ENCODE peak calls at places on chromosomes 16 and 17, in ten cellular contexts. R is heart right ventricle, P is left ventricle myocardium inferior, G is tibial nerve, Q is PC-3, I is lung, T is ovary, K is PC-9, Z is A549, V is IMR-90. L is an unnamed sample.

GRCh38 chr17:47785538-47786123 is 36.0 kb downstream of the OSBPL7 start:
- DNase-seq in R (no peak), K (no peak), T (no peak), Z (no peak), I (no peak), Q (peak; percentile 47), G (no peak), P (no peak), V (peak; percentile 16), L (no peak)

GRCh38 chr17:51585514-51586104 is 325.3 kb downstream of the UTP18 start:
- DNase-seq in K (peak; percentile 1), Q (peak; percentile 74), T (no peak), R (no peak), V (no peak), Z (peak; percentile 40), I (no peak), P (no peak), G (no peak), L (no peak)

GRCh38 chr16:3131755-3132377 is 3.0 kb upstream of the ZNF213 start:
- DNase-seq in V (peak; percentile 35), G (no peak), K (peak; percentile 61), Z (peak; percentile 70), P (no peak), I (no peak), Q (peak; percentile 44), R (no peak), T (no peak), L (no peak)

GRCh38 chr16:68086336-68086821 is 1.2 kb downstream of the NFATC3 start:
- DNase-seq in Z (peak; percentile 49), V (peak; percentile 59), R (no peak), G (no peak), Q (peak; percentile 35), T (no peak), K (no peak), P (no peak), I (no peak), L (no peak)

GRCh38 chr17:50108556-50108955 is 13.4 kb downstream of the PDK2 start:
- DNase-seq in K (no peak), Z (no peak), I (no peak), Q (no peak), V (no peak), P (no peak), G (no peak), R (no peak), T (no peak), L (no peak)

GRCh38 chr16:4882633-4883285 is 35.5 kb downstream of the UBN1 start:
- DNase-seq in R (no peak), P (no peak), Z (no peak), K (peak; percentile 93), I (peak; percentile 83), G (no peak), V (peak; percentile 80), T (no peak), Q (peak; percentile 94), L (no peak)

GRCh38 chr17:73758245-73758644 is 114.0 kb upstream of the SDK2 start:
- DNase-seq in R (no peak), P (no peak), T (no peak), Z (no peak), V (no peak), Q (no peak), G (no peak), K (no peak), I (no peak), L (no peak)

GRCh38 chr17:58316260-58316960 is 12.2 kb downstream of the TSPOAP1 start:
- DNase-seq in G (no peak), T (no peak), Q (no peak), R (no peak), Z (no peak), P (no peak), V (no peak), K (no peak), I (no peak), L (peak; percentile 38)

GRCh38 chr17:33929181-33929724 is 325.8 kb upstream of the CCL2 start:
- DNase-seq in V (no peak), Q (no peak), Z (no peak), G (no peak), I (no peak), P (no peak), T (no peak), R (no peak), K (no peak), L (no peak)

GRCh38 chr16:69932228-69932627 is 18.9 kb upstream of the CLEC18A start:
- DNase-seq in P (no peak), I (no peak), Z (no peak), Q (no peak), G (no peak), R (no peak), T (no peak), V (no peak), K (no peak), L (no peak)

GRCh38 chr16:73191111-73192046 is 143.5 kb upstream of the ZFHX3 start:
- DNase-seq in K (no peak), P (no peak), R (no peak), V (no peak), T (no peak), I (no peak), Z (no peak), Q (no peak), G (no peak), L (no peak)

GRCh38 chr17:58079300-58080033 is 3.8 kb upstream of the DYNLL2 start:
- DNase-seq in Z (no peak), I (peak; percentile 14), T (no peak), R (no peak), G (no peak), K (no peak), V (no peak), P (no peak), Q (no peak), L (no peak)

GRCh38 chr16:84091460-84091859 is 25.3 kb downstream of the MBTPS1 start:
- DNase-seq in G (no peak), V (no peak), Q (no peak), I (no peak), Z (no peak), P (peak; percentile 41), T (no peak), R (no peak), K (no peak), L (no peak)

GRCh38 chr16:29898786-29899515 is 399 bp downstream of the SEZ6L2 start:
- DNase-seq in Z (no peak), P (no peak), R (no peak), Q (no peak), I (no peak), G (no peak), T (no peak), V (no peak), K (peak; percentile 78), L (no peak)

GRCh38 chr16:86576591-86577313 is 1.6 kb upstream of the FOXL1 start:
- DNase-seq in Z (no peak), P (no peak), G (no peak), T (no peak), Q (peak; percentile 57), I (no peak), R (peak; percentile 34), K (no peak), V (no peak), L (peak; percentile 68)

GRCh38 chr17:74512624-74513084 is 18.6 kb downstream of the CD300LB start:
- DNase-seq in Q (peak; percentile 89), G (no peak), V (no peak), K (no peak), R (no peak), I (no peak), T (no peak), P (no peak), Z (peak; percentile 15), L (no peak)

DNA sequence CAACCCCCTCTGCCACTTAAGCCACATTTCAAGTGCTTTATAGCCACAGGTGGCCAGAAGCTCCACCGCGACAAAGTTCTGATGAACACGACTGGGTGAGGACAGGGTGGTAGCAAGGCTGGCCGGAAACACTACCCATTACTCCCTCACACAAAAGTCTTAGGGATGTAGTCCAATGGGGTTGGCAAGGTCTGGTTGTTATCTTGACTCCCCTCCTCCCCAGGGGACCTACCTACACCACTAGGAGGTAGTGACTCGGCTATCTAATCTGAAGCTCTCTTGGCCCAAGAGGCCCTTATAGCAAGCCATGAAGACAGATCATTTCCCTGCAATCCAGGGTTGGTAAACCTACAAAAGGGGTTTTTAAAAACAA is 8.4 kb downstream of the LITAFD start:
- DNase-seq in R (no peak), G (no peak), I (no peak), V (no peak), T (no peak), K (no peak), Z (no peak), Q (no peak), P (no peak), L (no peak)
- H3K4me1 ChIP-seq in R (peaks cover 28% of the 10 kb centered on the region), G (no peaks in the 10 kb centered on the region), I (no peaks in the 10 kb centered on the region), V (peaks cover 16% of the 10 kb centered on the region), T (no peaks in the 10 kb centered on the region), K (peaks cover 13% of the 10 kb centered on the region), Z (peaks cover 8% of the 10 kb centered on the region), Q (peaks cover 20% of the 10 kb centered on the region), P (peaks cover 48% of the 10 kb centered on the region), L (peaks cover 2% of the 10 kb centered on the region)

GRCh38 chr16:19518423-19518822 is 3.5 kb downstream of the GDE1 start:
- DNase-seq in Q (no peak), V (no peak), P (no peak), Z (no peak), G (no peak), K (no peak), T (no peak), I (no peak), R (no peak), L (no peak)
- H3K4me1 ChIP-seq in Q (peaks cover 64% of the 10 kb centered on the region), V (peaks cover 6% of the 10 kb centered on the region), P (peaks cover 64% of the 10 kb centered on the region), Z (peaks cover 61% of the 10 kb centered on the region), G (no peaks in the 10 kb centered on the region), K (peaks cover 79% of the 10 kb centered on the region), T (peaks cover 5% of the 10 kb centered on the region), I (peaks cover 11% of the 10 kb centered on the region), R (peaks cover 29% of the 10 kb centered on the region), L (peaks cover 2% of the 10 kb centered on the region)

GRCh38 chr17:40022497-40022896 is 7.3 kb downstream of the CSF3 start:
- DNase-seq in P (no peak), T (no peak), Q (no peak), K (no peak), R (no peak), V (no peak), G (no peak), I (no peak), Z (no peak), L (no peak)
- H3K4me1 ChIP-seq in P (peaks cover 68% of the 10 kb centered on the region), T (peaks cover 26% of the 10 kb centered on the region), Q (peaks cover 76% of the 10 kb centered on the region), K (peaks cover 70% of the 10 kb centered on the region), R (peaks cover 34% of the 10 kb centered on the region), V (peaks cover 36% of the 10 kb centered on the region), G (no peaks in the 10 kb centered on the region), I (no peaks in the 10 kb centered on the region), Z (peaks cover 43% of the 10 kb centered on the region), L (peaks cover 6% of the 10 kb centered on the region)

DNA sequence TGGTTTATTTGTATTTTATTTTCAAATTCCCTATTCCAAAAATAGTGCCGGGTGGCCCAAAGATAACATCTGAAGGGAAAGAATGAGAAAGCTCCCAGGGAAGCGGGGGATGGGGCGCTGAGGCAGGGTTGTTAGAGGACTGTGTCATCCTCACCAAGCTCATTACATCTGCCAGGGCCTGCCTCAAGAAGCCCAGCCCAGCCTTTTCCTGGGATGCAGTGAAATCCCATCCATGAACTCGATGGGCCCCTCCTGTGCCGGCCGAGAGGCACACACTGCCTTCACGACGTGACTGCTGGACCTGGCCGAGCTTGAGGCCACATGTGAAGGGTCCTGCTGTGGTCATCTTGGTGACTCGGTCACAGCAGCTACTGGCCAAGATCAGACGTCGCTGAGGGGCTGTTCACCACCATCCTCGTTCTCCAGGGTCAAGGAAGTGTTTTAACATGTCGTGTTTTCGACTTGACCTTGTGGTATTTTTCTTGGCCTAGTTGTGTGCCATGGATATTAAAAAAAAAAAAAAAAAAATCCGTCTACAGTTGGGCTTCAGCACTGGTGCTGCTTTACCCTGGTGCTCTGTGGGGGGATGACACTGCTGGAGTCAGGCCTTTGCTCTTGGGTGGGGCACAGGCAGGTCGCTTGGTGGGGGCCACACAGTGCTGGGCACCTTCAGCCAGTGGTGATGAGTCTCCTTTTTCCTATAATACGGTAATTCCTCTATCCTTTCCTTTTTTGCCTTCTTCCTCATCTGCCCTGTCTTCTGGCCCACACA is 4.9 kb downstream of the TIMM22 start:
- DNase-seq in I (no peak), Q (no peak), R (no peak), V (peak; percentile 75), T (no peak), Z (no peak), G (peak; percentile 43), P (no peak), K (no peak), L (peak; percentile 71)
- H3K4me1 ChIP-seq in I (peaks cover 6% of the 10 kb centered on the region), Q (peaks cover 12% of the 10 kb centered on the region), R (peaks cover 92% of the 10 kb centered on the region), V (peaks cover 50% of the 10 kb centered on the region), T (peaks cover 28% of the 10 kb centered on the region), Z (peaks cover 13% of the 10 kb centered on the region), G (peaks cover 10% of the 10 kb centered on the region), P (peaks cover 97% of the 10 kb centered on the region), K (peaks cover 14% of the 10 kb centered on the region), L (peaks cover 32% of the 10 kb centered on the region)

L was measured in right cardiac atrium.